ENCODE peak calls at places on chromosomes 6 and 20, in ten cellular contexts. J is Caco-2; U is stimulated activated CD4-positive, alpha-beta T cell treated with anti-CD3 and anti-CD28 coated beads, Interleukin-15, amount 100 ng/mL, for 1 hour; K is HEK293T; M is fibroblast of gingiva; I is NCI-H2081; W is left ventricle myocardium inferior; V is B cell; Z is NCI-H2171 treated with DMSO at 0.1 percent for 48 hours; B is GM12892. F is an unnamed sample.

GRCh38 chr20:2794202-2794748 is 6.2 kb downstream of the CPXM1 start:
- DNase-seq in B (no peak), U (no peak), M (no peak), K (no peak), Z (no peak), J (no peak), I (no peak), V (no peak), W (no peak), F (no peak)

GRCh38 chr6:154690857-154691256 is 42.4 kb upstream of the SCAF8 start:
- DNase-seq in V (no peak), Z (no peak), M (no peak), U (no peak), B (no peak), K (no peak), W (no peak), J (no peak), I (no peak), F (no peak)

GRCh38 chr6:157434349-157435016 is 53.5 kb downstream of the ZDHHC14 start:
- DNase-seq in V (no peak), Z (no peak), J (no peak), K (no peak), U (no peak), W (peak), M (peak), B (no peak), I (no peak), F (peak)

GRCh38 chr6:56399250-56399671 is 151.9 kb upstream of the COL21A1 start:
- DNase-seq in J (peak), Z (no peak), V (no peak), I (no peak), M (no peak), U (no peak), K (no peak), B (no peak), W (no peak), F (peak)

GRCh38 chr6:86793649-86794048 is 143.7 kb upstream of the HTR1E start:
- DNase-seq in K (no peak), J (no peak), I (no peak), U (no peak), V (no peak), B (no peak), Z (no peak), M (no peak), W (no peak), F (no peak)

GRCh38 chr6:81169166-81169565 is 583.3 kb downstream of the TENT5A start:
- DNase-seq in W (no peak), Z (no peak), I (no peak), B (no peak), U (no peak), J (no peak), M (peak), V (no peak), K (no peak), F (no peak)

GRCh38 chr6:169165561-169166300 is 87.9 kb downstream of the THBS2 start:
- DNase-seq in B (no peak), U (no peak), J (no peak), I (no peak), M (no peak), W (no peak), K (no peak), V (no peak), Z (no peak), F (no peak)

GRCh38 chr6:126337323-126337722 is 2.6 kb upstream of the CENPW start:
- DNase-seq in J (no peak), I (no peak), Z (no peak), M (peak), K (no peak), V (no peak), W (no peak), U (no peak), B (no peak), F (no peak)

GRCh38 chr20:36281785-36282380 is 24.3 kb upstream of the DLGAP4 start:
- DNase-seq in U (no peak), W (no peak), K (no peak), Z (no peak), V (no peak), M (no peak), B (no peak), J (no peak), I (no peak), F (no peak)

GRCh38 chr6:104595315-104595820 is 264.4 kb downstream of the HACE1 start:
- DNase-seq in J (no peak), U (no peak), M (no peak), V (no peak), W (no peak), I (no peak), K (no peak), Z (no peak), B (no peak), F (no peak)

GRCh38 chr6:122365775-122366403 is 33.6 kb upstream of the HSF2 start:
- DNase-seq in I (no peak), B (no peak), J (no peak), W (no peak), V (no peak), K (no peak), Z (peak), M (no peak), U (no peak), F (no peak)

GRCh38 chr20:4289875-4290274 is 274.5 kb upstream of the RNF24 start:
- DNase-seq in Z (no peak), K (no peak), M (no peak), U (no peak), I (no peak), W (no peak), J (no peak), V (no peak), B (no peak), F (no peak)

GRCh38 chr6:130513770-130514169 is 148.0 kb downstream of the TMEM200A start:
- DNase-seq in I (no peak), M (no peak), K (no peak), V (peak), J (no peak), U (peak), Z (no peak), W (no peak), B (no peak), F (no peak)

GRCh38 chr6:29736563-29736962 is 13.3 kb downstream of the HLA-F start:
- DNase-seq in Z (no peak), K (no peak), W (no peak), U (no peak), J (no peak), M (no peak), B (no peak), I (no peak), V (no peak), F (no peak)

GRCh38 chr6:156833755-156834154 is 56.6 kb downstream of the ARID1B start:
- DNase-seq in B (no peak), V (no peak), W (no peak), M (no peak), U (no peak), J (no peak), Z (no peak), I (peak), K (no peak), F (no peak)

GRCh38 chr6:68777956-68778355 is 142.9 kb downstream of the ADGRB3 start:
- DNase-seq in B (no peak), M (peak), V (no peak), I (peak), K (no peak), W (no peak), J (no peak), Z (peak), U (no peak), F (no peak)

GRCh38 chr20:62193079-62194025 is 10.5 kb downstream of the MTG2 start:
- DNase-seq in U (no peak), B (no peak), Z (no peak), M (no peak), K (no peak), V (no peak), J (no peak), I (no peak), W (no peak), F (peak)

GRCh38 chr6:116392158-116393032 is 21.6 kb downstream of the DSE start:
- DNase-seq in W (no peak), B (no peak), Z (no peak), I (no peak), U (no peak), J (no peak), M (no peak), K (no peak), V (no peak), F (no peak)

GRCh38 chr20:4519530-4519929 is 202.2 kb upstream of the PRND start:
- DNase-seq in Z (no peak), B (peak), V (no peak), K (peak), W (no peak), J (peak), I (no peak), U (no peak), M (no peak), F (no peak)

GRCh38 chr6:90758741-90759140 is 171.9 kb upstream of the MAP3K7 start:
- DNase-seq in J (no peak), Z (no peak), W (no peak), U (no peak), I (no peak), K (no peak), B (no peak), V (no peak), M (no peak), F (no peak)

GRCh38 chr6:16249971-16250370 is 11.6 kb downstream of the GMPR start:
- DNase-seq in I (peak), J (no peak), B (no peak), Z (peak), U (no peak), V (no peak), M (no peak), W (no peak), K (no peak), F (no peak)

F was measured in right lobe of liver.